ENCODE peak calls at places on chromosome 17, in six cellular contexts. C, Z, Q, O, X and E are unnamed samples.

GRCh38 chr17:6831662-6832263 is at the start of gene TEKT1:
- DNase-seq in C (peak; percentile 92), Q (peak; percentile 64), O (peak; percentile 90), X (peak; percentile 60), Z (peak; percentile 97), E (peak; percentile 5)

GRCh38 chr17:68291836-68292688 is 767 bp downstream of the ARSG start:
- DNase-seq in Q (peak; percentile 79), O (peak; percentile 75), Z (peak; percentile 87), C (peak; percentile 72), X (peak; percentile 38), E (no peak)

GRCh38 chr17:79011451-79012147 is 2.0 kb upstream of the CANT1 start:
- DNase-seq in Q (no peak), O (no peak), X (no peak), C (no peak), Z (no peak), E (peak; percentile 59)

GRCh38 chr17:38982858-38983746 is 15.9 kb upstream of the FBXO47 start:
- DNase-seq in Q (no peak), X (no peak), Z (peak; percentile 81), O (peak; percentile 38), C (peak; percentile 25), E (peak; percentile 51)

GRCh38 chr17:36743130-36743529 is 141.7 kb downstream of the MRM1 start:
- DNase-seq in Z (no peak), O (no peak), Q (no peak), X (no peak), C (no peak), E (no peak)

GRCh38 chr17:77887464-77888241 is 70.8 kb upstream of the TNRC6C start:
- DNase-seq in O (peak; percentile 56), X (peak; percentile 77), C (no peak), Z (peak; percentile 47), Q (peak; percentile 88), E (peak; percentile 39)

GRCh38 chr17:13594762-13595697 is 6.7 kb downstream of the HS3ST3A1 start:
- DNase-seq in Q (peak; percentile 27), O (peak; percentile 85), X (peak; percentile 96), Z (peak; percentile 90), C (peak; percentile 82), E (peak; percentile 73)

GRCh38 chr17:16349461-16349860 is 3.8 kb downstream of the CENPV start:
- DNase-seq in X (no peak), O (no peak), Q (no peak), Z (no peak), C (no peak), E (no peak)

DNA sequence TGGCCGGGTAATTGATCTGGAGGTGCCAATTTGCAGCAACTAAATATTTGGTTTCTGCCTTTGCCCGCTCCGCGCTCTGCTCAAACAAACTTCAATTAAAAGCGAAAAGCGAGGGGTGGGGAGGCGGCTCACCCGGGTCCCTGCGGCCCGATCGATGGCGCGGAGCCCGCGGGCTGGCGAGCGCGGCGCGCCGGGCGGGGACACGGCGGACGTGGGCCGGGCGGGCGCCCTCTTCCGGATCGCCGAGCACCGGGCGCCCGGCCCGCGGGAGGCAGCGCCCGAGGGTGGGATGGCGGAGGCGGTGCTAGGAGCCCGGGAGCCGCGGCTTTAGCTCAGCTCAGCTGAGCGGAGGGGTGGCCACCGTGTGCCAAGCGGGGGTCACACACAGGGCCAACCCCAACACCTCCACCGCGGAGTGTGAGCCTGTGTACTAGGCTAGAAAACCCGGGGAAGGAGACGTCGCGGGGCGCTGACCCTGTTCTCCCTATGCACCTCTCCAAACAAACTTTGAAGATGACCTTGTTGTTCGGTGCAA is 32.2 kb downstream of the DCAKD start:
- DNase-seq in Z (peak; percentile 53), X (no peak), C (no peak), O (peak; percentile 57), Q (peak; percentile 60), E (no peak)
- TF ChIP-seq CTCF in Z (peak; percentile 41), X (no peak), C (no peak), O (no peak), Q (peak; percentile 67), E (peak; percentile 26)

GRCh38 chr17:44375196-44376017 is 11.8 kb upstream of the FAM171A2 start:
- DNase-seq in X (no peak), O (no peak), C (no peak), Q (no peak), Z (peak; percentile 28), E (no peak)

GRCh38 chr17:44374306-44375195 is 10.9 kb upstream of the FAM171A2 start:
- DNase-seq in Q (no peak), Z (peak; percentile 53), C (no peak), X (no peak), O (peak; percentile 66), E (no peak)

GRCh38 chr17:44376779-44377178 is 12.7 kb downstream of the ITGA2B start:
- DNase-seq in O (no peak), Z (no peak), Q (no peak), C (no peak), X (no peak), E (no peak)

GRCh38 chr17:44378171-44378705 is 11.2 kb downstream of the ITGA2B start:
- DNase-seq in Z (no peak), O (no peak), X (no peak), Q (no peak), C (no peak), E (no peak)

DNA sequence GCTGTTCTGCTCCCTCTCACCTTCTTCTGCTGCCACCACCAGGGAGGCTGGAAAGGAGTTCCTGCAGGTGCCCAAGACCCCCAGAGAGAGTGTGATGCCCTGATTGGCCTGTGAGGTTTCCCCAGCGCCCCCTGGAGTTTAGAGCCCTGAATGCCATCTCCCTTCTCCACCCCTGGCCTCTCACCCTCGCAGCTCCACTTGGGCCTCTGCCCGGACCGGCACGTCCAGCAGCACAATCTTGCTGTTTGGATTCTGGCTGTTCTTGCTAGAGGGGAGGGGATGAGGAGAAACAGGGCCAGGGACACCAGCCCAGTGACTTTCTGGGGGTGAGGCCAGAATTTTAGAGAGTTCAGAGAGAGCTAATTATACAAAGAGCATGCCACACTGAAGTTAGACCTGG is 12.5 kb upstream of the FAM171A2 start:
- DNase-seq in O (peak; percentile 47), Z (peak; percentile 60), C (peak; percentile 62), Q (peak; percentile 56), X (no peak), E (no peak)
- TF ChIP-seq CTCF in O (peak; percentile 43), Z (peak; percentile 63), C (peak; percentile 55), Q (peak; percentile 50), X (no peak), E (peak; percentile 45)

GRCh38 chr17:73209436-73209835 is 16.6 kb downstream of the COG1 start:
- DNase-seq in Z (no peak), C (no peak), Q (no peak), O (no peak), X (no peak), E (no peak)

GRCh38 chr17:73214008-73214407 is 21.2 kb downstream of the COG1 start:
- DNase-seq in O (no peak), X (no peak), Z (no peak), Q (no peak), C (no peak), E (no peak)

GRCh38 chr17:73208139-73208827 is 15.4 kb downstream of the COG1 start:
- DNase-seq in Q (no peak), X (no peak), C (no peak), Z (no peak), O (no peak), E (no peak)

GRCh38 chr17:73211745-73212144 is 18.9 kb downstream of the COG1 start:
- DNase-seq in C (no peak), O (no peak), Z (no peak), X (no peak), Q (no peak), E (no peak)

DNA sequence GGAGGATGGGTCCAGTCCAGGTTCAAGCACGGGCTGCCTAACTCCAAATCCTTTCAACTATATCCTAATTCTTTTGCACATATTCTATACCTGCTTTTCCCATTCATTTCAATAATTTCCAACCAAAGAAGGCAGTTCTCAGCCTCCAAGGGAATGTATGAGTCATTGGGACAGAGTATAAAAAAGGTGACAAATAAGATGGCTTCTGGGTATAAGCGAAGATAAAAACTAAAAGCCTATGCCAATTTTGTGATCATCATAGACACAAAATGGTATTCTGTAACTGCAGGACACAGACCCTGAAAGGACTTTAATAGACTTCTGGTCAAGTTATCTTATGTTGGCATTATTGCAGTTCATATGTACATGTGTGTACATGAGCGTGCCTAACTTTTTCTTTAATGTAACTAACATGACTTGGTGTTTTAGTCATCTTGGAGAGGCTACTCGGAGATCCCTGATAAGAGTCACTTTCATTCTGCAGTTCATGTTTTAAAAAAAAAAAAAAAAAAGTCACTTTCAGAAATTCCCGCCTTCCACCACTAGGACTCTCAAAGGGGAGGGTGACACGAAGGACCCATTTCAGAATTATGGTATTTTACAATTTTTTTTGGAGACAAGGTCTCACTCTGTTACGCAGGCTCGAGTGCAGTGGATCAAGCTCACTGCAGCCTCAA is 17.3 kb downstream of the COG1 start:
- DNase-seq in Q (no peak), X (no peak), C (no peak), O (no peak), Z (no peak), E (no peak)
- TF ChIP-seq CTCF in Q (peak; percentile 35), X (no peak), C (peak; percentile 77), O (peak; percentile 31), Z (peak; percentile 49), E (peak; percentile 11)

DNA sequence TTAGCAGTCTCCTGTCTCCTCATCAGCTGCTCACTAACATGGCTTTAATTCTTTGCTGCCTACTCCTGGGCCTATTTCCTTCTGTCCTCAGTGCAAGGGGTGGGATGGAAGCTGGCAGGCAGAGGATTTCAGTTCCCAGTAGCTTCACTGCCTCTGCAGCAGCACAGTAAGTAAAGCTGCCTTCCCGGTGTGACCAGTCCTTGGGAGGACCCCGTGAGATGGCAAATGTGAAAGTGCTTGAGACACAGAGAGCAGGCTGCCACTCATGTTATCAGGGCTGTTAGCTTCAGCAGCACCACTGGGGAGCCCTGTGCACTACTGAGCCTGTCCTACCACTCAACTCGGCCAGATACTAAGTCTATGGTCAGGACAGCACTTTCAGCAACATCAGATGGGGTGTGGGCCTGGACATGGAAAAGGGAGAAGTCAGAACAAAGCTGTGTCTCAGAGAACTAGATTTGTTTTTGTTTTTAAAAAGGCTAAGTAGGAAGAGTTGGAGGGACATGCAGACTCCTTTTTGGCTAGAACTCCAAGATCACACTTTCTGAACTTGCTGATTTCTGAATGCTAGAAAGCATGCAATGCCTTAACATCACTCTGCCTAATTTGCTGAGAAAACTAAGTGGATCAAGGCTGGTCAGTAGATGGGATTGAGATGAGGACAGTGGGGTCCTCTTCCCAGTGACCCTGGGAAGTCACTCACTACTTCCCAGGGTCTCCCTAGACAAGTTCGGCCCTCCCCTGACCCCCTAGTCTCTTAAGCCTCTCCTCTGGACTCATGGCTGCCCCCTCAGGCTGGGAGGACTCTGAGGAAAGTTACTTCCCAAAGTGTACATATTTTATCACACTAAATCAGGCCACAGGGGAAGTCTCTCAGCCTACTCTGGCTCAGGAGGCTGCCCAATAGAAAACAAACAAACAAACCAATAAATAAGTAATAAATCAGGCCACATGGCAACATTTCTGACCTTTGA is 1.1 kb downstream of the ACSF2 start:
- DNase-seq in Q (peak; percentile 17), X (no peak), O (peak; percentile 28), Z (peak; percentile 35), C (peak; percentile 16), E (no peak)
- TF ChIP-seq CTCF in Q (no peak), X (no peak), O (no peak), Z (peak; percentile 29), C (no peak), E (peak; percentile 16)

DNA sequence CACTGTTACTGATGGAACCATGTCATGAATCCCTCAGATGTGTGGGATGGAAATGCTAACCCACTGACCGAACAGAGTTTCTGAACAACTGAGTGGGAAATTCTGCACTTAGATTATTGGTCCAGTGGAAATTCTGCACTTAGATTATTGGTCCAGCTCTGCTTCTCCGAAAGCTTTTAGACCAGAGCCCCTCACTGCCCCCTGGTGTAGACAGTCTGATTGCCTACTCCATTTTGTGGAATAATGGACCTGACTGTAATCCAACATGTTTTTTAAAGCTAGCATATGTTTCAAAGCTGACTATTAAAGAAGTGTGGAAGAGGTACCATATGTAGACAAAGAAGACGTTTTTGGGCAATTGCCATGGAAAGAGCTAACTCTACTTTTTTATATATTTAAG is 50.3 kb upstream of the TBX2 start:
- DNase-seq in X (no peak), C (peak; percentile 25), O (no peak), Z (no peak), Q (no peak), E (no peak)
- TF ChIP-seq CTCF in X (no peak), C (no peak), O (no peak), Z (peak; percentile 48), Q (peak; percentile 19), E (peak; percentile 7)

GRCh38 chr17:50270430-50271172 is 3.7 kb upstream of the TMEM92 start:
- DNase-seq in X (no peak), O (no peak), Z (peak; percentile 50), Q (no peak), C (no peak), E (no peak)
- TF ChIP-seq CTCF in X (no peak), O (no peak), Z (no peak), Q (no peak), C (peak; percentile 28), E (no peak)